ENCODE peak calls at places on chromosomes 7 and 10, in ten cellular contexts. G is HEK293T; H is M059J; X is stimulated activated CD8-positive, alpha-beta memory T cell treated with anti-CD3 and anti-CD28 coated beads, Interleukin-15, amount 100 ng/mL, for 24 hours; O is DMS153; U is AG09309; R is neural crest cell; T is nucleus accumbens; S is kidney epithelial cell; W is activated T-helper 9 cell treated with anti-CD3 and anti-CD28 coated beads, Interleukin-2, amount 50 U/mL, for 16 hours. C is an unnamed sample.

GRCh38 chr10:102461187-102462054 is 10.1 kb upstream of the C10orf95 start:
- DNase-seq in G (peak; percentile 100), H (peak; percentile 90), X (peak; percentile 83), O (peak; percentile 85), U (no peak), R (peak; percentile 81), T (peak; percentile 83), S (no peak), W (peak; percentile 90), C (peak; percentile 76)

GRCh38 chr10:43344051-43344450 is 27.4 kb upstream of the FXYD4 start:
- DNase-seq in G (no peak), H (peak; percentile 19), X (no peak), O (no peak), U (no peak), R (no peak), T (no peak), S (no peak), W (no peak), C (no peak)

GRCh38 chr7:40437498-40437897 is 302.7 kb downstream of the SUGCT start:
- DNase-seq in G (no peak), H (peak; percentile 99), X (no peak), O (no peak), U (peak; percentile 89), R (no peak), T (no peak), S (peak; percentile 81), W (no peak), C (no peak)

GRCh38 chr7:16881809-16882208 is at the start of gene AGR3:
- DNase-seq in G (no peak), H (peak; percentile 7), X (no peak), O (peak; percentile 10), U (no peak), R (no peak), T (no peak), S (no peak), W (no peak), C (no peak)

GRCh38 chr7:20241491-20242261 is 24.5 kb upstream of the MACC1 start:
- DNase-seq in G (no peak), H (peak; percentile 96), X (no peak), O (peak; percentile 74), U (peak; percentile 95), R (no peak), T (no peak), S (peak; percentile 81), W (no peak), C (no peak)

GRCh38 chr10:52526251-52526823 is 212.3 kb downstream of the DKK1 start:
- DNase-seq in G (no peak), H (no peak), X (no peak), O (no peak), U (no peak), R (no peak), T (no peak), S (no peak), W (no peak), C (no peak)

GRCh38 chr10:89810908-89811515 is 109.6 kb downstream of the KIF20B start:
- DNase-seq in G (no peak), H (peak; percentile 24), X (no peak), O (no peak), U (no peak), R (no peak), T (no peak), S (no peak), W (no peak), C (no peak)

GRCh38 chr7:36037121-36037662 is 115.9 kb upstream of the EEPD1 start:
- DNase-seq in G (no peak), H (peak; percentile 100), X (no peak), O (no peak), U (peak; percentile 46), R (peak; percentile 9), T (peak; percentile 53), S (peak; percentile 76), W (no peak), C (peak; percentile 31)

GRCh38 chr10:12097791-12098190 is 29.0 kb downstream of the DHTKD1 start:
- DNase-seq in G (no peak), H (peak; percentile 26), X (no peak), O (peak; percentile 8), U (peak; percentile 13), R (no peak), T (no peak), S (no peak), W (no peak), C (no peak)

GRCh38 chr10:66928000-66928770 is 2.3 kb downstream of the LRRTM3 start:
- DNase-seq in G (no peak), H (peak; percentile 5), X (no peak), O (no peak), U (no peak), R (no peak), T (peak; percentile 26), S (no peak), W (no peak), C (peak; percentile 53)

GRCh38 chr7:87589631-87590030 is 11.1 kb downstream of the ABCB1 start:
- DNase-seq in G (no peak), H (no peak), X (no peak), O (no peak), U (no peak), R (no peak), T (no peak), S (no peak), W (no peak), C (no peak)

C was measured in hippocampal formation.